ENCODE peak calls at places on chromosomes 4 and X, in ten cellular contexts. One of them, this sample, is unnamed.

GRCh38 chr4:78534286-78534955 is 17.1 kb upstream of the ANXA3 start:
- DNase-seq in amygdala: no peak
- DNase-seq in hepatic stellate cell: no peak
- DNase-seq in small intestine: no peak
- DNase-seq in ACHN: no peak
- DNase-seq in right cardiac atrium: no peak
- DNase-seq in mucosa of gallbladder: no peak
- DNase-seq in mesendoderm: no peak
- DNase-seq in GM20000: no peak
- DNase-seq in heart right ventricle: no peak
- DNase-seq in this sample: no peak

GRCh38 chrX:72348247-72348979 is 42.7 kb upstream of the CITED1 start:
- DNase-seq in amygdala: no peak
- DNase-seq in hepatic stellate cell: no peak
- DNase-seq in small intestine: no peak
- DNase-seq in ACHN: no peak
- DNase-seq in right cardiac atrium: no peak
- DNase-seq in mucosa of gallbladder: no peak
- DNase-seq in mesendoderm: no peak
- DNase-seq in GM20000: no peak
- DNase-seq in heart right ventricle: no peak
- DNase-seq in this sample: no peak

GRCh38 chr4:3721627-3722026 is 44.6 kb upstream of the ADRA2C start:
- DNase-seq in amygdala: peak; percentile 58
- DNase-seq in hepatic stellate cell: no peak
- DNase-seq in small intestine: no peak
- DNase-seq in ACHN: no peak
- DNase-seq in right cardiac atrium: no peak
- DNase-seq in mucosa of gallbladder: no peak
- DNase-seq in mesendoderm: no peak
- DNase-seq in GM20000: no peak
- DNase-seq in heart right ventricle: peak; percentile 0
- DNase-seq in this sample: no peak

GRCh38 chr4:139791681-139792080 is 126.1 kb downstream of the MGST2 start:
- DNase-seq in amygdala: no peak
- DNase-seq in hepatic stellate cell: no peak
- DNase-seq in small intestine: no peak
- DNase-seq in ACHN: no peak
- DNase-seq in right cardiac atrium: no peak
- DNase-seq in mucosa of gallbladder: no peak
- DNase-seq in mesendoderm: no peak
- DNase-seq in GM20000: no peak
- DNase-seq in heart right ventricle: no peak
- DNase-seq in this sample: no peak

GRCh38 chr4:165580379-165580905 is 201.6 kb downstream of the CPE start:
- DNase-seq in amygdala: no peak
- DNase-seq in hepatic stellate cell: no peak
- DNase-seq in small intestine: no peak
- DNase-seq in ACHN: peak; percentile 12
- DNase-seq in right cardiac atrium: peak; percentile 31
- DNase-seq in mucosa of gallbladder: no peak
- DNase-seq in mesendoderm: peak; percentile 72
- DNase-seq in GM20000: no peak
- DNase-seq in heart right ventricle: no peak
- DNase-seq in this sample: no peak

GRCh38 chrX:63503541-63503940 is 152.4 kb upstream of the SPIN4 start:
- DNase-seq in amygdala: no peak
- DNase-seq in hepatic stellate cell: peak; percentile 5
- DNase-seq in small intestine: no peak
- DNase-seq in ACHN: peak; percentile 35
- DNase-seq in right cardiac atrium: no peak
- DNase-seq in mucosa of gallbladder: no peak
- DNase-seq in mesendoderm: peak; percentile 87
- DNase-seq in GM20000: no peak
- DNase-seq in heart right ventricle: no peak
- DNase-seq in this sample: no peak

GRCh38 chr4:99825272-99825671 is 8.6 kb downstream of the DAPP1 start:
- DNase-seq in amygdala: no peak
- DNase-seq in hepatic stellate cell: no peak
- DNase-seq in small intestine: no peak
- DNase-seq in ACHN: no peak
- DNase-seq in right cardiac atrium: no peak
- DNase-seq in mucosa of gallbladder: no peak
- DNase-seq in mesendoderm: no peak
- DNase-seq in GM20000: no peak
- DNase-seq in heart right ventricle: no peak
- DNase-seq in this sample: no peak

GRCh38 chrX:54423161-54423888 is 16.9 kb upstream of the TSR2 start:
- DNase-seq in amygdala: no peak
- DNase-seq in hepatic stellate cell: no peak
- DNase-seq in small intestine: peak; percentile 4
- DNase-seq in ACHN: no peak
- DNase-seq in right cardiac atrium: no peak
- DNase-seq in mucosa of gallbladder: no peak
- DNase-seq in mesendoderm: peak; percentile 66
- DNase-seq in GM20000: no peak
- DNase-seq in heart right ventricle: no peak
- DNase-seq in this sample: no peak

GRCh38 chrX:108309144-108309543 is 129.1 kb downstream of the COL4A6 start:
- DNase-seq in amygdala: no peak
- DNase-seq in hepatic stellate cell: peak; percentile 7
- DNase-seq in small intestine: no peak
- DNase-seq in ACHN: no peak
- DNase-seq in right cardiac atrium: no peak
- DNase-seq in mucosa of gallbladder: no peak
- DNase-seq in mesendoderm: peak; percentile 65
- DNase-seq in GM20000: no peak
- DNase-seq in heart right ventricle: no peak
- DNase-seq in this sample: no peak

GRCh38 chr4:150582101-150582565 is at the start of gene MAB21L2:
- DNase-seq in amygdala: no peak
- DNase-seq in hepatic stellate cell: no peak
- DNase-seq in small intestine: no peak
- DNase-seq in ACHN: no peak
- DNase-seq in right cardiac atrium: no peak
- DNase-seq in mucosa of gallbladder: no peak
- DNase-seq in mesendoderm: peak; percentile 51
- DNase-seq in GM20000: no peak
- DNase-seq in heart right ventricle: no peak
- DNase-seq in this sample: no peak

GRCh38 chrX:1596676-1597344 is 5.4 kb downstream of the AKAP17A start:
- DNase-seq in amygdala: no peak
- DNase-seq in hepatic stellate cell: no peak
- DNase-seq in small intestine: no peak
- DNase-seq in ACHN: no peak
- DNase-seq in right cardiac atrium: no peak
- DNase-seq in mucosa of gallbladder: no peak
- DNase-seq in mesendoderm: no peak
- DNase-seq in GM20000: no peak
- DNase-seq in heart right ventricle: no peak
- DNase-seq in this sample: no peak

GRCh38 chrX:152641996-152642395 is 4.3 kb downstream of the GABRQ start:
- DNase-seq in amygdala: peak; percentile 19
- DNase-seq in hepatic stellate cell: no peak
- DNase-seq in small intestine: peak; percentile 17
- DNase-seq in ACHN: no peak
- DNase-seq in right cardiac atrium: no peak
- DNase-seq in mucosa of gallbladder: no peak
- DNase-seq in mesendoderm: peak; percentile 60
- DNase-seq in GM20000: no peak
- DNase-seq in heart right ventricle: no peak
- DNase-seq in this sample: no peak

GRCh38 chr4:38523524-38524448 is 140.2 kb upstream of the KLF3 start:
- DNase-seq in amygdala: no peak
- DNase-seq in hepatic stellate cell: no peak
- DNase-seq in small intestine: no peak
- DNase-seq in ACHN: no peak
- DNase-seq in right cardiac atrium: peak; percentile 14
- DNase-seq in mucosa of gallbladder: no peak
- DNase-seq in mesendoderm: no peak
- DNase-seq in GM20000: peak; percentile 82
- DNase-seq in heart right ventricle: no peak
- DNase-seq in this sample: no peak

GRCh38 chr4:40455340-40455902 is 120.3 kb downstream of the CHRNA9 start:
- DNase-seq in amygdala: no peak
- DNase-seq in hepatic stellate cell: no peak
- DNase-seq in small intestine: no peak
- DNase-seq in ACHN: no peak
- DNase-seq in right cardiac atrium: no peak
- DNase-seq in mucosa of gallbladder: no peak
- DNase-seq in mesendoderm: peak; percentile 42
- DNase-seq in GM20000: no peak
- DNase-seq in heart right ventricle: no peak
- DNase-seq in this sample: no peak

This sample was measured in amniotic stem cell.